ENCODE peak calls at places on chromosomes 16 and 17, in eight cellular contexts. R, G, J, O, Q, V, L and F are unnamed samples.

GRCh38 chr17:79330229-79330628 is 255.6 kb downstream of the ENGASE start:
- DNase-seq in R (no peak), G (no peak), J (no peak), O (no peak), Q (no peak), V (no peak), L (no peak), F (no peak)

GRCh38 chr16:27245276-27246231 is 23.0 kb downstream of the NSMCE1 start:
- DNase-seq in R (no peak), G (peak), J (no peak), O (peak), Q (no peak), V (peak), L (no peak), F (peak)

GRCh38 chr17:64326420-64327054 is 63.5 kb upstream of the TEX2 start:
- DNase-seq in R (no peak), G (no peak), J (no peak), O (no peak), Q (no peak), V (no peak), L (no peak), F (peak)

GRCh38 chr17:81208651-81209050 is 14.1 kb downstream of the CEP131 start:
- DNase-seq in R (no peak), G (no peak), J (no peak), O (no peak), Q (no peak), V (no peak), L (no peak), F (no peak)

GRCh38 chr16:85286066-85286712 is 173.9 kb upstream of the CIBAR2 start:
- DNase-seq in R (no peak), G (peak), J (no peak), O (no peak), Q (no peak), V (peak), L (no peak), F (peak)

GRCh38 chr17:65783845-65784334 is 222.4 kb upstream of the AXIN2 start:
- DNase-seq in R (no peak), G (peak), J (no peak), O (no peak), Q (no peak), V (peak), L (no peak), F (peak)

GRCh38 chr16:3730161-3731125 is 13.1 kb upstream of the TRAP1 start:
- DNase-seq in R (no peak), G (no peak), J (no peak), O (no peak), Q (no peak), V (no peak), L (no peak), F (no peak)

GRCh38 chr17:66971249-66971648 is 6.7 kb downstream of the CACNG4 start:
- DNase-seq in R (no peak), G (no peak), J (no peak), O (no peak), Q (no peak), V (no peak), L (no peak), F (no peak)

GRCh38 chr16:88650749-88651275 is at the start of gene CYBA:
- DNase-seq in R (no peak), G (no peak), J (peak), O (peak), Q (no peak), V (peak), L (no peak), F (no peak)

GRCh38 chr17:29084476-29085148 is 41.7 kb downstream of the PIPOX start:
- DNase-seq in R (no peak), G (no peak), J (no peak), O (no peak), Q (no peak), V (no peak), L (peak), F (no peak)

GRCh38 chr17:7436556-7437368 is 1.5 kb downstream of the TMEM102 start:
- DNase-seq in R (peak), G (peak), J (peak), O (peak), Q (peak), V (no peak), L (peak), F (peak)

GRCh38 chr17:17937958-17938357 is 34.2 kb downstream of the TOM1L2 start:
- DNase-seq in R (no peak), G (no peak), J (no peak), O (no peak), Q (no peak), V (no peak), L (no peak), F (no peak)

GRCh38 chr17:51188321-51188853 is 22.2 kb downstream of the NME2 start:
- DNase-seq in R (no peak), G (no peak), J (no peak), O (no peak), Q (no peak), V (no peak), L (no peak), F (no peak)

GRCh38 chr17:57130708-57131461 is 45.8 kb downstream of the AKAP1 start:
- DNase-seq in R (peak), G (peak), J (peak), O (peak), Q (peak), V (peak), L (peak), F (peak)

GRCh38 chr17:65283704-65284103 is 146.5 kb downstream of the RGS9 start:
- DNase-seq in R (no peak), G (no peak), J (no peak), O (no peak), Q (peak), V (no peak), L (no peak), F (peak)

GRCh38 chr17:29640981-29641642 is 18.4 kb upstream of the CORO6 start:
- DNase-seq in R (no peak), G (no peak), J (no peak), O (no peak), Q (no peak), V (no peak), L (no peak), F (no peak)

GRCh38 chr16:76450890-76451289 is 173.7 kb downstream of the CNTNAP4 start:
- DNase-seq in R (no peak), G (no peak), J (no peak), O (no peak), Q (no peak), V (no peak), L (no peak), F (no peak)

GRCh38 chr17:74190154-74190553 is 13.3 kb upstream of the RPL38 start:
- DNase-seq in R (no peak), G (peak), J (peak), O (no peak), Q (no peak), V (peak), L (no peak), F (peak)

GRCh38 chr16:50367777-50368409 is 895 bp downstream of the BRD7 start:
- DNase-seq in R (no peak), G (no peak), J (peak), O (no peak), Q (no peak), V (no peak), L (no peak), F (no peak)

GRCh38 chr17:64783556-64784352 is 121.6 kb upstream of the SMURF2 start:
- DNase-seq in R (no peak), G (no peak), J (no peak), O (no peak), Q (peak), V (no peak), L (no peak), F (no peak)

GRCh38 chr16:23640669-23640958 is 496 bp downstream of the PALB2 start:
- DNase-seq in R (no peak), G (no peak), J (peak), O (no peak), Q (no peak), V (no peak), L (no peak), F (no peak)

GRCh38 chr17:82835766-82836512 is 3.9 kb downstream of the ZNF750 start:
- DNase-seq in R (no peak), G (no peak), J (no peak), O (no peak), Q (no peak), V (no peak), L (peak), F (no peak)

GRCh38 chr17:36675250-36675649 is 73.9 kb downstream of the MRM1 start:
- DNase-seq in R (no peak), G (no peak), J (no peak), O (no peak), Q (no peak), V (no peak), L (no peak), F (no peak)

GRCh38 chr17:60390881-60391418 is 983 bp downstream of the USP32 start:
- DNase-seq in R (peak), G (peak), J (peak), O (no peak), Q (no peak), V (peak), L (no peak), F (peak)

GRCh38 chr17:67421869-67422273 is 44.8 kb downstream of the PITPNC1 start:
- DNase-seq in R (no peak), G (peak), J (no peak), O (peak), Q (no peak), V (peak), L (no peak), F (peak)

GRCh38 chr17:64061157-64061898 is 40.9 kb upstream of the ICAM2 start:
- DNase-seq in R (no peak), G (no peak), J (no peak), O (peak), Q (no peak), V (no peak), L (no peak), F (peak)

GRCh38 chr17:39551879-39552278 is 55.8 kb downstream of the NEUROD2 start:
- DNase-seq in R (no peak), G (no peak), J (no peak), O (no peak), Q (no peak), V (peak), L (no peak), F (peak)

GRCh38 chr17:80413771-80414507 is 1.0 kb upstream of the ENDOV start:
- DNase-seq in R (no peak), G (no peak), J (no peak), O (no peak), Q (no peak), V (no peak), L (no peak), F (no peak)

GRCh38 chr16:20191566-20191965 is 117.9 kb upstream of the GPR139 start:
- DNase-seq in R (no peak), G (peak), J (no peak), O (no peak), Q (no peak), V (no peak), L (no peak), F (no peak)

GRCh38 chr16:47851026-47851610 is 304.7 kb downstream of the ABCC12 start:
- DNase-seq in R (no peak), G (no peak), J (no peak), O (no peak), Q (peak), V (no peak), L (no peak), F (no peak)

GRCh38 chr17:7326186-7326585 is 2.9 kb downstream of the NEURL4 start:
- DNase-seq in R (no peak), G (no peak), J (no peak), O (no peak), Q (no peak), V (no peak), L (no peak), F (no peak)

GRCh38 chr17:1720856-1721386 is 3.6 kb upstream of the WDR81 start:
- DNase-seq in R (peak), G (peak), J (peak), O (peak), Q (peak), V (peak), L (no peak), F (peak)

GRCh38 chr17:59483860-59484259 is 81.5 kb upstream of the DHX40 start:
- DNase-seq in R (no peak), G (no peak), J (no peak), O (no peak), Q (no peak), V (no peak), L (no peak), F (no peak)

GRCh38 chr16:68722119-68723024 is 14.7 kb upstream of the CDH1 start:
- DNase-seq in R (no peak), G (no peak), J (no peak), O (no peak), Q (no peak), V (no peak), L (no peak), F (no peak)

GRCh38 chr17:42937712-42938596 is 26.3 kb downstream of the AARSD1 start:
- DNase-seq in R (peak), G (peak), J (peak), O (no peak), Q (no peak), V (peak), L (peak), F (peak)

GRCh38 chr17:77707546-77707945 is 251.0 kb upstream of the TNRC6C start:
- DNase-seq in R (no peak), G (no peak), J (no peak), O (no peak), Q (peak), V (no peak), L (no peak), F (no peak)

GRCh38 chr17:28574536-28574935 is 2.2 kb downstream of the ALDOC start:
- DNase-seq in R (no peak), G (no peak), J (no peak), O (no peak), Q (no peak), V (no peak), L (no peak), F (no peak)